ENCODE peak calls at places on chromosomes 12 and 14, in eight cellular contexts. A is Calu3, C is heart left ventricle, N is frontal cortex, P is activated gamma-delta T cell treated with Interleukin-2 at 50 U/mL for 16 hours, Y is vagina, M is HS-27A, Z is nucleus accumbens. E is an unnamed sample.

GRCh38 chr14:22966783-22967269 is 9.9 kb upstream of the HAUS4 start:
- DNase-seq in A (no peak), C (no peak), N (no peak), P (no peak), Y (no peak), M (no peak), Z (no peak), E (no peak)

GRCh38 chr14:23941230-23941629 is 12.3 kb upstream of the DHRS4 start:
- DNase-seq in A (no peak), C (no peak), N (no peak), P (no peak), Y (no peak), M (no peak), Z (no peak), E (no peak)

GRCh38 chr14:77459072-77459723 is 1.3 kb downstream of the AHSA1 start:
- DNase-seq in A (peak), C (peak), N (no peak), P (peak), Y (no peak), M (peak), Z (no peak), E (peak)

GRCh38 chr12:13348464-13348863 is 151.9 kb downstream of the EMP1 start:
- DNase-seq in A (no peak), C (no peak), N (no peak), P (no peak), Y (no peak), M (no peak), Z (no peak), E (no peak)

GRCh38 chr14:72788255-72788654 is 105.6 kb downstream of the DPF3 start:
- DNase-seq in A (no peak), C (no peak), N (no peak), P (no peak), Y (no peak), M (no peak), Z (no peak), E (no peak)

GRCh38 chr12:104569348-104570173 is 112.8 kb downstream of the CHST11 start:
- DNase-seq in A (no peak), C (no peak), N (no peak), P (peak), Y (no peak), M (no peak), Z (no peak), E (no peak)

GRCh38 chr12:31629756-31630732 is 29.4 kb upstream of the ETFBKMT start:
- DNase-seq in A (no peak), C (peak), N (no peak), P (no peak), Y (no peak), M (no peak), Z (no peak), E (no peak)

GRCh38 chr14:88821888-88822287 is 2.6 kb upstream of the TTC8 start:
- DNase-seq in A (no peak), C (no peak), N (no peak), P (no peak), Y (no peak), M (no peak), Z (no peak), E (no peak)

GRCh38 chr12:6821674-6822433 is at the start of gene GPR162:
- DNase-seq in A (no peak), C (no peak), N (no peak), P (no peak), Y (no peak), M (no peak), Z (no peak), E (no peak)

GRCh38 chr14:103074699-103075341 is 9.2 kb upstream of the LBHD2 start:
- DNase-seq in A (peak), C (peak), N (no peak), P (no peak), Y (no peak), M (no peak), Z (no peak), E (no peak)

GRCh38 chr14:91885837-91886236 is 18.5 kb upstream of the TC2N start:
- DNase-seq in A (no peak), C (no peak), N (no peak), P (no peak), Y (no peak), M (no peak), Z (no peak), E (no peak)

GRCh38 chr12:6494351-6494743 is 445 bp downstream of the NCAPD2 start:
- DNase-seq in A (no peak), C (no peak), N (no peak), P (no peak), Y (no peak), M (no peak), Z (no peak), E (no peak)

GRCh38 chr14:65019944-65020566 is 33.4 kb downstream of the FNTB start:
- DNase-seq in A (peak), C (no peak), N (no peak), P (no peak), Y (no peak), M (no peak), Z (no peak), E (peak)

GRCh38 chr14:102210421-102211042 is 70.8 kb downstream of the WDR20 start:
- DNase-seq in A (no peak), C (no peak), N (no peak), P (no peak), Y (no peak), M (no peak), Z (no peak), E (no peak)

GRCh38 chr12:106409898-106410297 is 52.4 kb downstream of the POLR3B start:
- DNase-seq in A (no peak), C (no peak), N (no peak), P (no peak), Y (no peak), M (no peak), Z (no peak), E (no peak)

GRCh38 chr12:46266382-46266791 is 2.5 kb downstream of the SLC38A1 start:
- DNase-seq in A (peak), C (no peak), N (no peak), P (peak), Y (no peak), M (peak), Z (no peak), E (no peak)

GRCh38 chr12:128507470-128507869 is 240.5 kb downstream of the TMEM132C start:
- DNase-seq in A (no peak), C (no peak), N (no peak), P (no peak), Y (no peak), M (no peak), Z (no peak), E (no peak)

GRCh38 chr14:46973295-46973694 is 321.7 kb upstream of the RPL10L start:
- DNase-seq in A (no peak), C (no peak), N (no peak), P (no peak), Y (no peak), M (no peak), Z (no peak), E (no peak)

GRCh38 chr12:91040356-91040755 is 17.5 kb downstream of the KERA start:
- DNase-seq in A (no peak), C (no peak), N (no peak), P (no peak), Y (no peak), M (no peak), Z (no peak), E (no peak)

GRCh38 chr14:51776102-51776894 is 84.1 kb upstream of the GNG2 start:
- DNase-seq in A (peak), C (peak), N (peak), P (peak), Y (no peak), M (no peak), Z (peak), E (peak)

GRCh38 chr14:31992051-31992450 is 85.1 kb upstream of the ARHGAP5 start:
- DNase-seq in A (no peak), C (no peak), N (no peak), P (no peak), Y (no peak), M (no peak), Z (no peak), E (no peak)

GRCh38 chr12:120798696-120799095 is 73.1 kb downstream of the ACADS start:
- DNase-seq in A (no peak), C (no peak), N (no peak), P (no peak), Y (no peak), M (no peak), Z (no peak), E (no peak)

GRCh38 chr12:80282761-80283160 is 161.3 kb upstream of the PTPRQ start:
- DNase-seq in A (no peak), C (no peak), N (no peak), P (no peak), Y (no peak), M (no peak), Z (no peak), E (no peak)

GRCh38 chr12:124422570-124423523 is 128.0 kb downstream of the RFLNA start:
- DNase-seq in A (peak), C (peak), N (peak), P (no peak), Y (no peak), M (peak), Z (no peak), E (peak)

GRCh38 chr14:99245541-99246511 is 26.2 kb downstream of the BCL11B start:
- DNase-seq in A (no peak), C (no peak), N (peak), P (no peak), Y (no peak), M (no peak), Z (no peak), E (no peak)

GRCh38 chr12:62760779-62761178 is 174.2 kb downstream of the PPM1H start:
- DNase-seq in A (no peak), C (no peak), N (no peak), P (no peak), Y (no peak), M (no peak), Z (no peak), E (no peak)

GRCh38 chr12:113226696-113227095 is 5.4 kb downstream of the TPCN1 start:
- DNase-seq in A (no peak), C (peak), N (no peak), P (no peak), Y (no peak), M (no peak), Z (no peak), E (no peak)

E was measured in pulmonary artery endothelial cell.